ENCODE peak calls at places on chromosomes 5 and 9, in five cellular contexts. B is SK-N-SH, H is ovary, S is stomach, P is upper lobe of left lung. M is an unnamed sample.

GRCh38 chr9:113875917-113876805 is at the start of gene ZNF618:
- DNase-seq in S (peak; percentile 41), P (no peak), H (peak; percentile 52), B (peak; percentile 91), M (peak; percentile 24)

GRCh38 chr5:63570752-63571151 is 391.5 kb downstream of the HTR1A start:
- DNase-seq in H (no peak), B (peak; percentile 3), S (no peak), P (no peak), M (no peak)

GRCh38 chr5:123120197-123120596 is 31.2 kb downstream of the PRDM6 start:
- DNase-seq in B (peak; percentile 41), P (no peak), S (no peak), H (no peak), M (no peak)

GRCh38 chr5:150210644-150211043 is 20.8 kb downstream of the SLC6A7 start:
- DNase-seq in B (no peak), H (no peak), P (no peak), S (no peak), M (no peak)

GRCh38 chr9:33309903-33310302 is 19.6 kb downstream of the NFX1 start:
- DNase-seq in P (no peak), S (no peak), H (no peak), B (no peak), M (no peak)

GRCh38 chr5:157987259-157987658 is 128.3 kb upstream of the CLINT1 start:
- DNase-seq in S (no peak), P (no peak), B (no peak), H (no peak), M (no peak)

GRCh38 chr9:76138360-76138759 is 247.9 kb downstream of the PCSK5 start:
- DNase-seq in B (no peak), H (no peak), S (no peak), P (no peak), M (peak; percentile 19)

GRCh38 chr5:14267166-14267838 is 124.2 kb downstream of the TRIO start:
- DNase-seq in S (no peak), P (no peak), B (no peak), H (no peak), M (no peak)

GRCh38 chr5:158700231-158700996 is 399.3 kb downstream of the EBF1 start:
- DNase-seq in H (no peak), S (no peak), P (no peak), B (no peak), M (no peak)

GRCh38 chr5:57007349-57007748 is 55.4 kb upstream of the MIER3 start:
- DNase-seq in S (no peak), B (no peak), H (no peak), P (no peak), M (no peak)

GRCh38 chr9:5553211-5553610 is 42.9 kb downstream of the PDCD1LG2 start:
- DNase-seq in S (no peak), P (no peak), H (no peak), B (no peak), M (no peak)

GRCh38 chr9:108617661-108618060 is 238.1 kb downstream of the ACTL7B start:
- DNase-seq in B (no peak), H (no peak), S (no peak), P (no peak), M (no peak)

GRCh38 chr9:95833549-95834178 is 41.8 kb upstream of the ERCC6L2 start:
- DNase-seq in S (no peak), H (no peak), P (no peak), B (no peak), M (no peak)

GRCh38 chr9:7297521-7297920 is 502.1 kb downstream of the DMAC1 start:
- DNase-seq in H (no peak), S (no peak), B (no peak), P (no peak), M (no peak)

GRCh38 chr9:7293091-7293490 is 506.5 kb downstream of the DMAC1 start:
- DNase-seq in S (no peak), H (no peak), B (no peak), P (no peak), M (no peak)

GRCh38 chr9:7303932-7304331 is 495.6 kb downstream of the DMAC1 start:
- DNase-seq in B (peak; percentile 45), H (no peak), S (no peak), P (no peak), M (no peak)

GRCh38 chr9:7300484-7300883 is 499.1 kb downstream of the DMAC1 start:
- DNase-seq in H (no peak), S (no peak), B (no peak), P (no peak), M (no peak)

GRCh38 chr9:7298123-7298522 is 501.5 kb downstream of the DMAC1 start:
- DNase-seq in B (no peak), S (no peak), P (no peak), H (no peak), M (no peak)
- TF ChIP-seq EP300 in B (no peak), S (no peak), P (no peak), H (no peak), M (no peak)

GRCh38 chr9:68779558-68780376 is 74.7 kb downstream of the PIP5K1B start:
- DNase-seq in P (peak; percentile 90), B (peak; percentile 93), H (peak; percentile 97), S (peak; percentile 96), M (peak; percentile 95)
- H3K27me3 ChIP-seq in P (no peaks in the 10 kb centered on the region), B (no peaks in the 10 kb centered on the region), H (no peaks in the 10 kb centered on the region), S (no peaks in the 10 kb centered on the region), M (no peaks in the 10 kb centered on the region)

GRCh38 chr9:129193655-129194054 is 15.6 kb upstream of the IER5L start:
- DNase-seq in H (peak; percentile 19), S (no peak), P (no peak), B (no peak), M (no peak)
- TF ChIP-seq EP300 in H (no peak), S (no peak), P (no peak), B (no peak), M (no peak)

GRCh38 chr9:36986548-36987408 is 47.3 kb downstream of the PAX5 start:
- DNase-seq in B (no peak), S (no peak), P (no peak), H (no peak), M (no peak)
- H3K27me3 ChIP-seq in B (peaks cover 34% of the 10 kb centered on the region), S (peaks cover 50% of the 10 kb centered on the region), P (peaks cover 28% of the 10 kb centered on the region), H (no peaks in the 10 kb centered on the region), M (peaks cover 85% of the 10 kb centered on the region)

GRCh38 chr5:100708625-100709171 is 173.5 kb downstream of the FAM174A start:
- DNase-seq in B (no peak), H (no peak), P (no peak), S (no peak), M (no peak)

GRCh38 chr5:100709771-100710170 is 174.6 kb downstream of the FAM174A start:
- DNase-seq in H (no peak), S (no peak), B (no peak), P (no peak), M (no peak)

DNA sequence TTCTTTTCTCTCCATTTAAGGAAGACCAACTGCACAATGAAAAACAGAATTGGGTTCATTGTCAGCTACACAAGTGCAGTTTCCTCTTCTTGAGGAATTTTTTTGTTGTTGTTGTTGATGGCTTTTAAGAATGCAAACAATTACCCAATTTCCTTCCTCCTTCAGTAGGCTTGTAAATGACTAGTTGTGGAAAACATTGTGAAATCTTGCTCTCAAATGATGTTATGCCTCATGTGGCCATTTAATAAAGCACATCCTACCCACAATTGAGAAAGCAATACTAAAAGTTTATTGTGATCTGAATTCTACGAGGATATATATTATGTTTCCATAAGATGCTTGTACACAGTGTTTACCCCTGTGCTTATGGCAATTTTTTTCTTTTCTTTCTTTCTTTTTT is 171.6 kb downstream of the FAM174A start:
- DNase-seq in P (no peak), S (no peak), B (no peak), H (no peak), M (no peak)
- TF ChIP-seq EP300 in P (no peak), S (no peak), B (no peak), H (no peak), M (no peak)

DNA sequence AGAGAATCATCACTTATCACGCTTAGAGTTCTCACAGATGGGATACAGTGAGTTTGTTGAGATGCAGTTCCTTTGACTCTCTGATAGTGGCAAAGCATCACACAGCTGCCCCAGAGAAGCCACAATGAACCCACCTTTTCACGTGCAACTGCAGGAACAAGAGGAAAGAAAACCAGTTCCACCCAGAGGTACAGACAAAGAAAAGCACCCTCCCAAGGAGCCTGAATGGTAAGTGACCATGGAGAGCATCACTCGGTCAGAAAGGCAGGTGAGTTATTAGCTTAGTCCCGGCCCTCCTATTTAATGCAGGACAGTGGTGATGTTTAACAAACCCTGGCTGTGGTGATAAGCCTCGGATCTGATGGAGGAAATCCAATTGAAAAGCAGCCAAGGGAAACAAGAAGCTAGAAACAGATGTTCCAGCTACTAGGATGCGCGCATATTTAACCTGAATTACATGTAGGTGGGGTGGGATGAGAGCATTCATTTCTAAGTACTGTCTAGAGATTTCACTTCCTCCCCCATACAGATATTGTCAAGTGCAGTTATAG is 167.8 kb downstream of the TARS1 start:
- DNase-seq in H (no peak), B (peak; percentile 34), S (no peak), P (no peak), M (no peak)
- H3K27me3 ChIP-seq in H (no peaks in the 10 kb centered on the region), B (no peaks in the 10 kb centered on the region), S (no peaks in the 10 kb centered on the region), P (no peaks in the 10 kb centered on the region), M (no peaks in the 10 kb centered on the region)

GRCh38 chr5:77850536-77851228 is 74.5 kb upstream of the TBCA start:
- DNase-seq in H (no peak), S (no peak), B (no peak), P (no peak), M (no peak)

GRCh38 chr5:77851229-77852067 is 75.3 kb upstream of the TBCA start:
- DNase-seq in P (no peak), S (no peak), B (peak; percentile 87), H (peak; percentile 33), M (no peak)

GRCh38 chr5:77852068-77852513 is 76.0 kb upstream of the TBCA start:
- DNase-seq in P (no peak), H (no peak), B (no peak), S (no peak), M (no peak)

GRCh38 chr5:77853353-77853907 is 77.3 kb upstream of the TBCA start:
- DNase-seq in H (no peak), P (no peak), S (no peak), B (peak; percentile 23), M (no peak)

GRCh38 chr5:77852514-77853352 is 76.6 kb upstream of the TBCA start:
- DNase-seq in B (peak; percentile 87), P (no peak), H (peak; percentile 70), S (no peak), M (peak; percentile 39)
- TF ChIP-seq EP300 in B (no peak), P (no peak), H (no peak), S (no peak), M (no peak)

GRCh38 chr5:136200761-136201160 is 7.8 kb upstream of the SMIM32 start:
- DNase-seq in S (no peak), P (no peak), B (peak; percentile 3), H (no peak), M (no peak)

GRCh38 chr5:136205061-136205702 is 12.2 kb upstream of the SMIM32 start:
- DNase-seq in S (no peak), B (no peak), H (no peak), P (no peak), M (no peak)

GRCh38 chr5:136201870-136202269 is 8.9 kb upstream of the SMIM32 start:
- DNase-seq in B (peak; percentile 3), S (no peak), H (no peak), P (no peak), M (no peak)

GRCh38 chr5:136203303-136203922 is 10.5 kb upstream of the SMIM32 start:
- DNase-seq in P (no peak), H (no peak), S (no peak), B (no peak), M (no peak)

GRCh38 chr5:136202800-136203199 is 9.8 kb upstream of the SMIM32 start:
- DNase-seq in B (no peak), S (no peak), H (no peak), P (no peak), M (no peak)
- H3K27me3 ChIP-seq in B (no peaks in the 10 kb centered on the region), S (no peaks in the 10 kb centered on the region), H (no peaks in the 10 kb centered on the region), P (no peaks in the 10 kb centered on the region), M (no peaks in the 10 kb centered on the region)

GRCh38 chr9:72210522-72210921 is 61.3 kb downstream of the GDA start:
- DNase-seq in S (no peak), H (no peak), B (no peak), P (no peak), M (no peak)
- TF ChIP-seq EP300 in S (no peak), H (no peak), B (no peak), P (no peak), M (no peak)

M was measured in transverse colon.